ENCODE peak calls at places on chromosomes 12 and 14, in four cellular contexts. J is A549, X is GM12878, P is K562. H is an unnamed sample.

GRCh38 chr12:68686595-68687521 is at the start of gene NUP107:
- ATAC-seq in J (peak; percentile 98), P (peak; percentile 95), X (peak; percentile 97), H (peak; percentile 100)

GRCh38 chr12:3795096-3795799 is 42.3 kb upstream of the CRACR2A start:
- ATAC-seq in X (no peak), P (no peak), J (no peak), H (no peak)

GRCh38 chr14:67514203-67514607 is 18.9 kb upstream of the PLEKHH1 start:
- ATAC-seq in J (peak; percentile 20), X (peak; percentile 3), P (no peak), H (no peak)

GRCh38 chr14:26984318-26985177 is 386.7 kb upstream of the NOVA1 start:
- ATAC-seq in X (peak; percentile 42), P (peak; percentile 75), J (peak; percentile 91), H (peak; percentile 46)

GRCh38 chr14:88270781-88271180 is 52.3 kb downstream of the KCNK10 start:
- ATAC-seq in P (no peak), J (no peak), X (no peak), H (no peak)

GRCh38 chr14:68285421-68286179 is 466.0 kb downstream of the RAD51B start:
- ATAC-seq in J (no peak), X (peak; percentile 54), P (no peak), H (no peak)

GRCh38 chr12:58310828-58311273 is 369.5 kb downstream of the ATP23 start:
- ATAC-seq in J (peak; percentile 93), P (no peak), X (peak; percentile 54), H (peak; percentile 90)

GRCh38 chr12:94147377-94147990 is 893 bp upstream of the PLXNC1 start:
- ATAC-seq in X (no peak), J (no peak), P (no peak), H (no peak)

GRCh38 chr14:68312884-68313725 is 479.8 kb downstream of the ZFP36L1 start:
- ATAC-seq in J (no peak), X (peak; percentile 89), P (no peak), H (no peak)

GRCh38 chr12:95607642-95608041 is 56.4 kb upstream of the USP44 start:
- ATAC-seq in P (no peak), J (no peak), X (no peak), H (no peak)

GRCh38 chr12:117367006-117367638 is 5.7 kb upstream of the NOS1 start:
- ATAC-seq in J (peak; percentile 86), X (peak; percentile 78), P (peak; percentile 92), H (no peak)

GRCh38 chr14:94659953-94660946 is 48.1 kb downstream of the SERPINA3 start:
- ATAC-seq in P (no peak), J (no peak), X (no peak), H (no peak)

GRCh38 chr12:119102274-119102673 is 76.5 kb upstream of the HSPB8 start:
- ATAC-seq in J (no peak), P (no peak), X (no peak), H (no peak)

GRCh38 chr12:51028126-51028810 is 2.1 kb upstream of the SLC11A2 start:
- ATAC-seq in J (peak; percentile 50), X (no peak), P (peak; percentile 23), H (no peak)

GRCh38 chr12:51025748-51026654 is at the start of gene SLC11A2:
- ATAC-seq in P (peak; percentile 91), J (peak; percentile 98), X (peak; percentile 97), H (peak; percentile 98)

GRCh38 chr12:51027342-51027835 is 1.2 kb upstream of the SLC11A2 start:
- ATAC-seq in P (no peak), J (no peak), X (no peak), H (no peak)

GRCh38 chr12:51025182-51025747 is 919 bp downstream of the SLC11A2 start:
- ATAC-seq in J (no peak), P (no peak), X (no peak), H (no peak)

GRCh38 chr12:51028811-51029146 is 2.6 kb upstream of the SLC11A2 start:
- ATAC-seq in J (no peak), P (no peak), X (no peak), H (no peak)
- H3K4me3 ChIP-seq in J (peak overlapping the region; percentile 8), P (no peak overlapping the region), X (no peak overlapping the region), H (no peak overlapping the region)

GRCh38 chr12:48810817-48811453 is 7.4 kb upstream of the CACNB3 start:
- ATAC-seq in P (no peak), J (peak; percentile 10), X (no peak), H (no peak)
- TF ChIP-seq EP300 in P (no peak), J (no peak), X (no peak), H (no peak)

DNA sequence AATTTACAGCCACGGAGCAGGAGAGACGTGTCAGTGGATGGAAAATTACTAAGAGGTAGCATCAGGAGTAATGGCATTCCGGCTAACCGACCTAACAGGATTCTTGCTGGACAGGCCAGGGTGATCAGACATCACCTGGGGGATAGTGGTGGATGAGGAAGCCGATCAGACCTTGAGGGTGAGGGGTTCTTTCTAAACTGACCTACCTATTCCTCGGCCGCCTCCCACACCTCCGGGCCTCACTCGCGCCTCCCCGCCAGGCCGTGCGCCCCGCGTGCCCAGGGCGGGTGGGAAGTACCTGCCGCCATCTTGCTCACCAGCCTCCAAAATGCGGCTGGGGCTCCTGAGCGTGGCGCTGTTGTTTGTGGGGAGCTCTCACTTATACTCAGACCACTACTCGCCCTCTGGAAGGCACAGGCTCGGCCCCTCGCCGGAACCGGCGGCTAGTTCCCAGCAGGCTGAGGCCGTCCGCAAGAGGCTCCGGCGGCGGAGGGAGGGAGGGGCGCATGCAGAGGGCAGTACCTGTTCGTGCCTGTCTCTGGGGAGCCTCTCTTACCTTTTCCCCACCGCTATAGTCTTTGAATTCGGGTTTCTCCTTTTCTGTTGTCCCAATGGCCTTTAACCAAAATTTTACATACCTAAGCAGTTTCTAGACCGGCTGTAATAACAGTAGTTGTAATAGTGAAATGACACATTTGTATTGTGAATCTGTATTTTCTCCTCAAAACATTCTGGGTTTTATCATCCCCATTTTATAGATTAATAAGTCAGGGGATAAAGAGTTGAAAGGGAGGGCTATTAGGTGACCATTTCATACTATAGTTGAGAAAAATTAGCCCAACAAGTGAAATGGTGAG is at the start of gene TMPRSS12:
- ATAC-seq in J (no peak), P (no peak), X (no peak), H (no peak)
- TF ChIP-seq CTCF in J (no peak), P (no peak), X (no peak), H (no peak)

DNA sequence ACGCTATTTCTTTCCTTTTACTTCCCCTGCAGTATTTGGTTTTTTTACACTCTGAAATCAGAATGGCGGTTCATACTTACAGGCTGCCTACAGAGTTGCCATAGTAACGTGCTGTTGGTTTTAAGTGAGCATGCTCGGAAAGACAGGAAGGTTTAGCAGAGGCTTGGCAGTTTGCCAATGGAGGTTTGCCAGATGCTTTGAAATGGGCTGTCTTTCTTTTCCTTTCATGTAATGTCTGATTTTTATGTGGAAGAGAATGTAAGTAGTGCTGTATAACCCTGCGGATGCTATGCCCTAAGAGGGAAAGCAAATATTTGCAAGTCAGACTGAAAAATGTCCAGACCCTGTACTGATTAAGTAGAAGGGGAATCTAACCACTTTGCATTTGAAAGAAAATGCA is 32.8 kb downstream of the ARID4A start:
- ATAC-seq in J (peak; percentile 94), X (peak; percentile 93), P (peak; percentile 93), H (peak; percentile 73)
- H3K4me3 ChIP-seq in J (no peak overlapping the region), X (peak overlapping the region; percentile 16), P (no peak overlapping the region), H (peak overlapping the region; percentile 22)

GRCh38 chr14:50871223-50871622 is 630 bp upstream of the ABHD12B start:
- ATAC-seq in X (no peak), J (no peak), P (no peak), H (no peak)

GRCh38 chr14:50871914-50872732 is at the start of gene ABHD12B:
- ATAC-seq in P (no peak), J (no peak), X (no peak), H (no peak)

GRCh38 chr14:50874842-50875241 is 3.0 kb downstream of the ABHD12B start:
- ATAC-seq in P (no peak), J (peak; percentile 24), X (peak; percentile 5), H (no peak)

DNA sequence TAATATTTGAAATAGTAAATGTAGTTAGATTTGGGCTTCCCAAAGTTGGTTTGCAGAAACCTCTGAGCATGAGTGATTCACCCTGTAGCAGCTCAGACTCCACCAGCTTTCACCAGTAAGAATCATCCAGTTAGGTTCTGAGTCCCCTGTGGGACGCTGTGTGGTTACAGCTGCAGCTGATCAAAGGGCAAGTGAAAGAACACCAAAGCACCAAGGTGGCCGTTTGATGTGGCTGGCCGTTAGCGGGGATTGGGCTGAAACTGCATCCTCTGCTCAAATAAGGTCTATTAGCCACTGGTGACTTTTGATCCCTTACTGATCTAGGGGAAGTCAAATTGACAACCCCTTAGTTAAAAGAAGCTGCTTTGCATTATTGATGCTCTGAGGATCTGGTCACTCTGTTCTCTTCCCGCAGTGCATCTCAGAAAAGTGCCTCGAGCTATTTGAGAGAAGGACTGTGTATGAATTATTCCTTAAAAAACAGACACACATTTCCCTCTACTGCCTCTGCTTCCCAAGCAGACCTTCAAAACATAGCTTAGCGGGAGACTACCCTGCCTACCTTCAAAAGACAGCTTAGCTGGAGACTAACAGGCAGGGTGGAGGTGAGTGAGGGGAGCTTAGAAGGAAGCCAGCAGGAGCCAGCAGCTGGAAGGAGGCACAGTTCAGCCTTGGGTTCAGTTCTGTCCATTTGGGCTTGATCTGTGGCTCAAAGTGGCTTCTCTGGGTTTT is 3.7 kb downstream of the ABHD12B start:
- ATAC-seq in J (peak; percentile 40), P (no peak), X (peak; percentile 98), H (no peak)
- TF ChIP-seq EP300 in J (no peak), P (no peak), X (peak; percentile 78), H (no peak)

GRCh38 chr14:104685216-104685997 is 4.0 kb upstream of the INF2 start:
- ATAC-seq in P (no peak), X (no peak), J (no peak), H (no peak)
- TF ChIP-seq CTCF in P (peak; percentile 37), X (no peak), J (no peak), H (no peak)

GRCh38 chr14:101825797-101826196 is 64.3 kb downstream of the PPP2R5C start:
- ATAC-seq in J (no peak), X (peak; percentile 15), P (no peak), H (no peak)

GRCh38 chr14:101828038-101828437 is 66.5 kb downstream of the PPP2R5C start:
- ATAC-seq in P (no peak), J (no peak), X (no peak), H (no peak)

GRCh38 chr14:101827286-101827685 is 65.8 kb downstream of the PPP2R5C start:
- ATAC-seq in P (no peak), J (no peak), X (no peak), H (no peak)

GRCh38 chr14:101824339-101824727 is 62.8 kb downstream of the PPP2R5C start:
- ATAC-seq in J (no peak), X (no peak), P (no peak), H (peak; percentile 35)

GRCh38 chr14:101826359-101826758 is 64.8 kb downstream of the PPP2R5C start:
- ATAC-seq in J (no peak), P (no peak), X (no peak), H (no peak)
- H3K4me3 ChIP-seq in J (no peak overlapping the region), P (no peak overlapping the region), X (peak overlapping the region; percentile 23), H (no peak overlapping the region)

GRCh38 chr14:23942587-23942986 is 11.0 kb upstream of the DHRS4 start:
- ATAC-seq in J (no peak), P (no peak), X (no peak), H (no peak)
- TF ChIP-seq EP300 in J (no peak), P (no peak), X (no peak), H (no peak)

GRCh38 chr12:130998136-130998535 is 44.4 kb downstream of the ADGRD1 start:
- ATAC-seq in P (no peak), J (no peak), X (no peak), H (no peak)

GRCh38 chr12:130992448-130992847 is 38.7 kb downstream of the ADGRD1 start:
- ATAC-seq in J (no peak), P (no peak), X (peak; percentile 74), H (no peak)

GRCh38 chr12:130993759-130994670 is 40.3 kb downstream of the ADGRD1 start:
- ATAC-seq in X (no peak), J (peak; percentile 100), P (peak; percentile 81), H (no peak)

GRCh38 chr12:130992979-130993538 is 39.4 kb downstream of the ADGRD1 start:
- ATAC-seq in P (no peak), X (peak; percentile 28), J (no peak), H (no peak)

GRCh38 chr12:130994821-130995375 is 41.2 kb downstream of the ADGRD1 start:
- ATAC-seq in P (peak; percentile 10), J (no peak), X (peak; percentile 15), H (no peak)
- TF ChIP-seq CTCF in P (no peak), J (no peak), X (no peak), H (no peak)